ENCODE peak calls at places on chromosomes 4 and X, in ten cellular contexts. J is brain microvascular endothelial cell; D is GM12865; P is heart left ventricle; R is astrocyte of the cerebellum; W is astrocyte of the spinal cord; N is OCI-LY7; K is K562; V is gastrocnemius medialis; H is CD8-positive, alpha-beta T cell. B is an unnamed sample.
A peak's percentile ranks its signal among the peaks of the same experiment; 100 is the strongest.

GRCh38 chrX:152530967-152531366 is 79.9 kb upstream of the GABRA3 start:
- DNase-seq in J (no peak), D (no peak), P (no peak), R (no peak), W (no peak), N (no peak), K (no peak), V (no peak), H (no peak), B (no peak)

GRCh38 chr4:142242156-142242555 is 603.9 kb downstream of the INPP4B start:
- DNase-seq in J (no peak), D (no peak), P (no peak), R (no peak), W (no peak), N (no peak), K (no peak), V (no peak), H (no peak), B (no peak)

GRCh38 chr4:7410470-7410869 is 24.3 kb downstream of the PSAPL1 start:
- DNase-seq in J (no peak), D (no peak), P (no peak), R (no peak), W (no peak), N (no peak), K (no peak), V (no peak), H (no peak), B (no peak)

GRCh38 chr4:103361926-103362325 is 163.8 kb upstream of the CENPE start:
- DNase-seq in J (no peak), D (no peak), P (no peak), R (no peak), W (no peak), N (no peak), K (no peak), V (no peak), H (no peak), B (no peak)

GRCh38 chr4:15078682-15079642 is 76.7 kb downstream of the CPEB2 start:
- DNase-seq in J (peak; percentile 29), D (no peak), P (no peak), R (no peak), W (peak; percentile 49), N (no peak), K (no peak), V (no peak), H (no peak), B (no peak)

GRCh38 chrX:152276277-152276676 is 137.9 kb upstream of the MAGEA10 start:
- DNase-seq in J (no peak), D (no peak), P (no peak), R (no peak), W (no peak), N (no peak), K (no peak), V (no peak), H (no peak), B (no peak)

GRCh38 chr4:183424109-183424751 is 20.2 kb upstream of the CDKN2AIP start:
- DNase-seq in J (no peak), D (no peak), P (no peak), R (no peak), W (no peak), N (no peak), K (no peak), V (no peak), H (no peak), B (no peak)

GRCh38 chr4:152398060-152398459 is 137.8 kb downstream of the FBXW7 start:
- DNase-seq in J (no peak), D (no peak), P (no peak), R (no peak), W (peak; percentile 19), N (peak; percentile 7), K (peak; percentile 19), V (no peak), H (no peak), B (no peak)

GRCh38 chr4:187612211-187612780 is 383.3 kb upstream of the ZFP42 start:
- DNase-seq in J (no peak), D (no peak), P (no peak), R (no peak), W (no peak), N (no peak), K (no peak), V (no peak), H (no peak), B (no peak)

GRCh38 chrX:22060952-22061351 is 28.8 kb downstream of the PHEX start:
- DNase-seq in J (no peak), D (no peak), P (no peak), R (no peak), W (no peak), N (no peak), K (no peak), V (no peak), H (no peak), B (no peak)

GRCh38 chrX:22060451-22060940 is 28.4 kb downstream of the PHEX start:
- DNase-seq in J (no peak), D (peak; percentile 63), P (no peak), R (no peak), W (peak; percentile 3), N (peak; percentile 1), K (no peak), V (no peak), H (no peak), B (no peak)

GRCh38 chrX:22059800-22060199 is 27.7 kb downstream of the PHEX start:
- DNase-seq in J (no peak), D (no peak), P (no peak), R (no peak), W (no peak), N (no peak), K (no peak), V (no peak), H (no peak), B (no peak)

GRCh38 chrX:22057667-22058066 is 25.5 kb downstream of the PHEX start:
- DNase-seq in J (no peak), D (peak; percentile 2), P (no peak), R (no peak), W (no peak), N (no peak), K (no peak), V (no peak), H (no peak), B (no peak)

GRCh38 chrX:22063284-22063683 is 31.2 kb downstream of the PHEX start:
- DNase-seq in J (no peak), D (peak; percentile 76), P (no peak), R (no peak), W (no peak), N (peak; percentile 50), K (peak; percentile 6), V (no peak), H (no peak), B (peak; percentile 47)
- H3K4me3 ChIP-seq in J (no peak overlapping the region), D (no peak overlapping the region), P (no peak overlapping the region), R (no peak overlapping the region), W (no peak overlapping the region), N (no peak overlapping the region), K (no peak overlapping the region), V (no peak overlapping the region), H (no peak overlapping the region), B (no peak overlapping the region)

GRCh38 chr4:95625020-95625419 is 76.2 kb upstream of the UNC5C start:
- DNase-seq in J (no peak), D (no peak), P (no peak), R (no peak), W (no peak), N (no peak), K (no peak), V (no peak), H (no peak), B (no peak)

GRCh38 chr4:95627709-95628108 is 78.9 kb upstream of the UNC5C start:
- DNase-seq in J (no peak), D (no peak), P (no peak), R (no peak), W (no peak), N (no peak), K (no peak), V (no peak), H (no peak), B (no peak)

GRCh38 chr4:95627004-95627403 is 78.2 kb upstream of the UNC5C start:
- DNase-seq in J (peak; percentile 41), D (no peak), P (no peak), R (no peak), W (no peak), N (no peak), K (no peak), V (no peak), H (no peak), B (no peak)
- TF ChIP-seq CTCF in J (no peak), D (no peak), P (no peak), R (no peak), W (no peak), N (no peak), K (no peak), V (no peak), H (no peak), B (no peak)

GRCh38 chr4:47031713-47032404 is 492 bp downstream of the GABRB1 start:
- DNase-seq in J (no peak), D (peak; percentile 14), P (no peak), R (no peak), W (no peak), N (no peak), K (no peak), V (no peak), H (no peak), B (no peak)

GRCh38 chr4:47032405-47033106 is 1.2 kb downstream of the GABRB1 start:
- DNase-seq in J (peak; percentile 56), D (peak; percentile 68), P (peak; percentile 81), R (peak; percentile 40), W (peak; percentile 51), N (no peak), K (peak; percentile 8), V (no peak), H (no peak), B (peak; percentile 5)

DNA sequence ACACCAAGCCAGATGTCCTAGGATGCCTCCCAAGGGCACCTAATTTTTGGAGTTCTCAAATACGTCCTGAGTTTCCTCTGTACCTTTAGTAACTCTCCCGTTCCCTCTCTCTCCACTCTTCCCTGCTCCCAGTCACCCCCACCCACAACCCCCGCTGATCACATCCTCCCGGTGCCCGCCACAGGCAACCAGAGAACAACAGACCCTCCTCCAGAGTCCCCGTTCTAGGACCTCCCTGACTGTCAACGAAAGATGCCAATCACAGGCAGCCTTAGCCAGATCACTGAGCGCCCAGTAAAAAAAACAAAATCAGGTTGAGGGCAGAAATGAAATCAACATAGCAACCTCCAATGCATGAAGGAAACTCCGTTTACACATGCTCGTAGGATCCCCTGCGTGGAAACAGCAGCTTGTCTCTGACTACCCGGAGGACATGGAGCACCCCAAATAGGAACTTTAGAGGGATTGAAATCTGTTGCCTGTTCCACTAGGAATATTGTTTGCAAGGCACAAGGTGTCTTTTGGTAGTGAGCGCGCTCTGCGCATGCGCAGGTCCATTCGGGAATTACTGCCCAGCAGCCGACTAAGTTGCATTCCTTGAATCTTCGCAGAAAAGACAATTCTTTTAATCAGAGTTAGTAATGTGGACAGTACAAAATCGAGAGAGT is at the start of gene GABRB1:
- DNase-seq in J (peak; percentile 70), D (peak; percentile 2), P (peak; percentile 76), R (peak; percentile 43), W (peak; percentile 70), N (no peak), K (no peak), V (no peak), H (no peak), B (peak; percentile 19)
- H3K4me3 ChIP-seq in J (peak within 1 kb of the TSS; percentile 71), D (peak within 1 kb of the TSS; percentile 32), P (peak within 1 kb of the TSS; percentile 57), R (peak within 1 kb of the TSS; percentile 63), W (peak within 1 kb of the TSS; percentile 62), N (no peak within 1 kb of the TSS), K (no peak within 1 kb of the TSS), V (peak within 1 kb of the TSS; percentile 29), H (peak within 1 kb of the TSS; percentile 29), B (peak within 1 kb of the TSS; percentile 48)

DNA sequence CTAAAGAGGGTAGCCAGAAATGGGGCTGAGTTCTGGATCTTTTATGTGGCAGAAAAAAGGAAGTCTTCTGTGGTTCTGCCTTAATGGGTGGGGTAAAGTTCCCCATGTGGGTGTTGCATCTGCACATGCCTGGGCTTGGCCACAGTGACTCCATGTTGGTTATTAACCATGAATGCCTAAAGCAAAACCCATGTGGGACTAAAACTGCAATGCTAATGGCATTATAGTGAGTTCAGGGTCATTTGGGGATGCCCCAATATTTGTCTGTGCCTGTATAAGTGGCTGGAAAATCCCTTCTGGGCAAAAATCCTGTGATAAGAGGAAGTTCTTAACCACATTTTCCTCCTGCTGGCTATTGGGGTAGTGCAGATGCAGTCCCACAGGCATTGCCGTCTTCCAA is 857.4 kb downstream of the FAT4 start:
- DNase-seq in J (no peak), D (peak; percentile 12), P (no peak), R (no peak), W (no peak), N (no peak), K (no peak), V (no peak), H (no peak), B (no peak)
- TF ChIP-seq CTCF in J (no peak), D (no peak), P (no peak), R (no peak), W (no peak), N (no peak), K (no peak), V (no peak), H (no peak), B (no peak)